ENCODE peak calls at places on chromosome X, in six cellular contexts. D, Q, B, T, P and U are unnamed samples.

GRCh38 chrX:118948270-118948669 is 26.1 kb upstream of the LONRF3 start:
- DNase-seq in D (no peak), Q (no peak), B (no peak), T (no peak), P (no peak), U (no peak)

GRCh38 chrX:66162331-66162822 is 1.7 kb upstream of the HEPH start:
- DNase-seq in D (no peak), Q (no peak), B (no peak), T (no peak), P (no peak), U (no peak)

GRCh38 chrX:42616981-42617380 is 161.0 kb downstream of the PPP1R2C start:
- DNase-seq in D (no peak), Q (no peak), B (no peak), T (no peak), P (no peak), U (no peak)

GRCh38 chrX:27966492-27966891 is 14.8 kb downstream of the DCAF8L1 start:
- DNase-seq in D (no peak), Q (peak; percentile 62), B (no peak), T (no peak), P (no peak), U (no peak)

GRCh38 chrX:109533631-109534030 is 3.0 kb upstream of the NXT2 start:
- DNase-seq in D (no peak), Q (peak; percentile 69), B (no peak), T (no peak), P (no peak), U (peak; percentile 37)

GRCh38 chrX:68995780-68996551 is 167.1 kb downstream of the EFNB1 start:
- DNase-seq in D (no peak), Q (no peak), B (peak; percentile 50), T (no peak), P (peak; percentile 14), U (peak; percentile 54)

GRCh38 chrX:101079223-101079622 is 544 bp downstream of the TMEM35A start:
- DNase-seq in D (no peak), Q (no peak), B (no peak), T (no peak), P (no peak), U (no peak)

GRCh38 chrX:125883169-125883568 is 282.9 kb downstream of the DCAF12L2 start:
- DNase-seq in D (no peak), Q (no peak), B (no peak), T (no peak), P (no peak), U (no peak)

GRCh38 chrX:24201216-24201615 is 51.7 kb downstream of the ZFX start:
- DNase-seq in D (no peak), Q (no peak), B (no peak), T (no peak), P (no peak), U (no peak)

GRCh38 chrX:46803140-46803539 is 33.7 kb upstream of the RP2 start:
- DNase-seq in D (no peak), Q (peak; percentile 46), B (no peak), T (no peak), P (no peak), U (no peak)

GRCh38 chrX:131728295-131729145 is 184.6 kb downstream of the OR13H1 start:
- DNase-seq in D (peak; percentile 91), Q (no peak), B (peak; percentile 81), T (peak; percentile 85), P (no peak), U (peak; percentile 13)

GRCh38 chrX:16772460-16772859 is 13.8 kb upstream of the TXLNG start:
- DNase-seq in D (no peak), Q (peak; percentile 1), B (no peak), T (no peak), P (no peak), U (peak; percentile 35)

GRCh38 chrX:63404332-63404731 is 53.2 kb upstream of the SPIN4 start:
- DNase-seq in D (no peak), Q (no peak), B (no peak), T (no peak), P (no peak), U (no peak)

GRCh38 chrX:18098704-18099103 is 122.0 kb downstream of the BEND2 start:
- DNase-seq in D (no peak), Q (no peak), B (no peak), T (no peak), P (no peak), U (peak; percentile 20)

GRCh38 chrX:129665916-129666644 is 11.3 kb upstream of the APLN start:
- DNase-seq in D (no peak), Q (peak; percentile 90), B (no peak), T (no peak), P (no peak), U (no peak)

GRCh38 chrX:114582698-114583395 is 1.0 kb upstream of the HTR2C start:
- DNase-seq in D (no peak), Q (no peak), B (no peak), T (no peak), P (no peak), U (no peak)

GRCh38 chrX:41935827-41936226 is 12.5 kb upstream of the CASK start:
- DNase-seq in D (no peak), Q (no peak), B (no peak), T (no peak), P (no peak), U (no peak)

GRCh38 chrX:34877451-34877850 is 65.1 kb upstream of the FAM47B start:
- DNase-seq in D (no peak), Q (no peak), B (no peak), T (no peak), P (no peak), U (no peak)

DNA sequence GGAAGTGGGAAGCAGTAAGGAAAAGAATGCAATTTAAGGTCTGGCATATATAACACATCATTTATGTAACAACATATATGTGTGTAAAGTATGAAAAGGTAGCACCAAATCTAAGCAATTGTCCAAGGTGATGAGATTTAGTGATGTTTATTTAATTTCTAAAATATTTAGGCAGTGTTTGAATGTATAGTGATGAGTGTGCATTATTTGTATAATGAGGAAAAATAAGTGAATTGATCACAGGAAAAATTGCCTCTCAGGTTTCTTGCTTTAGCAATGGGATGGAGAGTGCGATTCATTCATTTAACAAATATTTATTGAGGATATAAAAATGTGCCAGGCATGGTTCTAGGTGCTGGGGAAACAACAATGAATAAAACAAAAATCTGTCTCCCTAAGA is 2.2 kb upstream of the MAGED1 start:
- DNase-seq in D (no peak), Q (no peak), B (no peak), T (no peak), P (no peak), U (no peak)
- H3K27ac ChIP-seq in D (peak overlapping the region; percentile 40), Q (no peak overlapping the region), B (no peak overlapping the region), T (no peak overlapping the region), P (peak overlapping the region; percentile 33), U (no peak overlapping the region)

GRCh38 chrX:19879742-19880378 is 7.5 kb downstream of the SH3KBP1 start:
- DNase-seq in D (no peak), Q (no peak), B (no peak), T (no peak), P (no peak), U (no peak)
- H3K4me1 ChIP-seq in D (peaks cover 5% of the 10 kb centered on the region), Q (peaks cover 20% of the 10 kb centered on the region), B (no peaks in the 10 kb centered on the region), T (peaks cover 17% of the 10 kb centered on the region), P (no peaks in the 10 kb centered on the region), U (no peaks in the 10 kb centered on the region)

DNA sequence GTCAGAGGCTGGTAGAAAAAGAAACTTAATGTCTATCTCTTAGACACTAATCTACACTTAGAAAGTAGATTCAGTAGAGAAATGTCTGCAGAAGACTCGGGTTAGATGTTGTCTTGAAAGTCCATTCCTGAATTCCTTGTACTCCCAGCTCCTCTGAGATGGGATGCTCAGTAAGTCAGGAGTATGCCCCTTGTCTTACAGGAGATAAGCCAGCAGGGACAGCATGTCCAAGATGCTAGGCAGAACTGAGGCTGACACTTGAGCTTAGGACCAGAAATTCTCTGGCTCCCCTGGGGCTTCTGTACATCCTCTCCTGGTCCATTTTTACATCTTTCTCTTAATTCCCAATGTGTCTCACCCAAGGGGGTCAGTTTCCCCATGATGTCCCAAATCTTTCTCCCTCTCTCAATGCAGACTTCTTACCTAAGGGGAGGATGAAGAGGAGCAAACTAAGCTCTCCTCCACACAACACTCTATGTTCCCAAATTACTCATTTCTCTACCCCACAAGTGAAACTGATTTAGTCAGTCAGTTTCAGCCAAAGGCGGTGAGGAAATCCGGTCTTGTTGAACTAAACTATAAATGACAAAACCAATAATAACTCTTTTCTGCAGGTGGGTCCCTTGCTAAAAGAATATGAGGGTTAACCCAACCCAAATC is 558.2 kb upstream of the DIPK2B start:
- DNase-seq in D (no peak), Q (peak; percentile 61), B (no peak), T (no peak), P (no peak), U (no peak)
- H3K27me3 ChIP-seq in D (no peaks in the 10 kb centered on the region), Q (no peaks in the 10 kb centered on the region), B (no peaks in the 10 kb centered on the region), T (no peaks in the 10 kb centered on the region), P (no peaks in the 10 kb centered on the region), U (no peaks in the 10 kb centered on the region)

GRCh38 chrX:48695524-48695875 is 1.0 kb upstream of the SUV39H1 start:
- DNase-seq in D (no peak), Q (peak; percentile 11), B (no peak), T (no peak), P (no peak), U (no peak)
- H3K27ac ChIP-seq in D (peak overlapping the region; percentile 82), Q (no peak overlapping the region), B (peak overlapping the region; percentile 82), T (peak overlapping the region; percentile 87), P (peak overlapping the region; percentile 92), U (peak overlapping the region; percentile 74)

GRCh38 chrX:117458243-117458968 is 658.2 kb downstream of the KLHL13 start:
- DNase-seq in D (no peak), Q (no peak), B (no peak), T (no peak), P (no peak), U (no peak)
- H3K4me1 ChIP-seq in D (no peaks in the 10 kb centered on the region), Q (no peaks in the 10 kb centered on the region), B (no peaks in the 10 kb centered on the region), T (no peaks in the 10 kb centered on the region), P (no peaks in the 10 kb centered on the region), U (no peaks in the 10 kb centered on the region)

GRCh38 chrX:55593296-55593695 is 29.9 kb upstream of the FOXR2 start:
- DNase-seq in D (no peak), Q (no peak), B (no peak), T (no peak), P (no peak), U (no peak)

GRCh38 chrX:55593756-55594257 is 29.4 kb upstream of the FOXR2 start:
- DNase-seq in D (no peak), Q (no peak), B (no peak), T (no peak), P (no peak), U (peak; percentile 52)

DNA sequence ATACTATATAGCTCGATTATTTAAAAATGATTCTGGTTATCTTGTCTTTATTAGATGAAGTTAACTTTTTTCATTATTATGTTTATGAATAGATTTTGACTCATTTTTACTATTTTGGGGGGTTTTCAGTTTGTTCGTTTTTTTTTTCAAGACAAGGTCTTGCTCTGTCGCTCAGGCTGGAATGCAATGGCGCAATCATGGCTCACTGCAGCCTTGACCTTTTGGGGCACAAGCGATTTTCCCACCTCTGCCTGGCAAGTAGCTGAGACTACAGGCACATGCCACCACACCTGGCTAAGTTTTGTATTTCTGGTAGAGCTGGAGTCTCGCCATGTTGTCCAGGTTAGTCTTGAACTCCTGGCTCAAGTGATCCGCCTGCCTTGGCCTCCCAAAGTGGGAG is 24.9 kb upstream of the FOXR2 start:
- DNase-seq in D (no peak), Q (no peak), B (no peak), T (no peak), P (no peak), U (no peak)
- H3K27me3 ChIP-seq in D (no peaks in the 10 kb centered on the region), Q (no peaks in the 10 kb centered on the region), B (no peaks in the 10 kb centered on the region), T (no peaks in the 10 kb centered on the region), P (no peaks in the 10 kb centered on the region), U (no peaks in the 10 kb centered on the region)